ENCODE peak calls at places on chromosomes 7 and 10, in five cellular contexts. One of them, this sample, is unnamed.
A peak's percentile ranks its signal among the peaks of the same experiment; 100 is the strongest.

GRCh38 chr7:23520582-23520981 is 11.2 kb downstream of the TRA2A start:
- DNase-seq in GM12891: no peak
- DNase-seq in GM12878: no peak
- DNase-seq in H1: peak; percentile 53
- DNase-seq in K562: no peak
- DNase-seq in this sample: no peak

GRCh38 chr10:5252177-5253037 is 55.8 kb downstream of the AKR1C4 start:
- DNase-seq in GM12891: no peak
- DNase-seq in GM12878: no peak
- DNase-seq in H1: peak; percentile 56
- DNase-seq in K562: no peak
- DNase-seq in this sample: no peak

GRCh38 chr10:120586471-120586872 is 129.4 kb downstream of the PLPP4 start:
- DNase-seq in GM12891: no peak
- DNase-seq in GM12878: no peak
- DNase-seq in H1: no peak
- DNase-seq in K562: no peak
- DNase-seq in this sample: no peak

GRCh38 chr7:56474271-56474670 is 358.1 kb upstream of the NUPR2 start:
- DNase-seq in GM12891: no peak
- DNase-seq in GM12878: no peak
- DNase-seq in H1: no peak
- DNase-seq in K562: no peak
- DNase-seq in this sample: no peak

GRCh38 chr10:25441270-25441669 is 266.5 kb downstream of the GPR158 start:
- DNase-seq in GM12891: no peak
- DNase-seq in GM12878: no peak
- DNase-seq in H1: no peak
- DNase-seq in K562: no peak
- DNase-seq in this sample: no peak

GRCh38 chr10:43136995-43137700 is 1.1 kb upstream of the CSGALNACT2 start:
- DNase-seq in GM12891: no peak
- DNase-seq in GM12878: no peak
- DNase-seq in H1: no peak
- DNase-seq in K562: no peak
- DNase-seq in this sample: no peak

GRCh38 chr7:74655785-74656420 is 1.6 kb upstream of the GTF2I start:
- DNase-seq in GM12891: no peak
- DNase-seq in GM12878: no peak
- DNase-seq in H1: no peak
- DNase-seq in K562: no peak
- DNase-seq in this sample: no peak

GRCh38 chr7:120052884-120053382 is 220.0 kb upstream of the KCND2 start:
- DNase-seq in GM12891: no peak
- DNase-seq in GM12878: no peak
- DNase-seq in H1: no peak
- DNase-seq in K562: peak; percentile 53
- DNase-seq in this sample: no peak

GRCh38 chr7:80781561-80781979 is 137.3 kb downstream of the SEMA3C start:
- DNase-seq in GM12891: no peak
- DNase-seq in GM12878: no peak
- DNase-seq in H1: no peak
- DNase-seq in K562: no peak
- DNase-seq in this sample: no peak

GRCh38 chr7:80785961-80786360 is 132.9 kb downstream of the SEMA3C start:
- DNase-seq in GM12891: no peak
- DNase-seq in GM12878: no peak
- DNase-seq in H1: no peak
- DNase-seq in K562: no peak
- DNase-seq in this sample: no peak

GRCh38 chr7:80783177-80783687 is 135.6 kb downstream of the SEMA3C start:
- DNase-seq in GM12891: no peak
- DNase-seq in GM12878: no peak
- DNase-seq in H1: no peak
- DNase-seq in K562: no peak
- DNase-seq in this sample: no peak

GRCh38 chr7:80781146-80781545 is 137.7 kb downstream of the SEMA3C start:
- DNase-seq in GM12891: no peak
- DNase-seq in GM12878: no peak
- DNase-seq in H1: no peak
- DNase-seq in K562: no peak
- DNase-seq in this sample: no peak

GRCh38 chr7:80783688-80784327 is 135.0 kb downstream of the SEMA3C start:
- DNase-seq in GM12891: no peak
- DNase-seq in GM12878: no peak
- DNase-seq in H1: no peak
- DNase-seq in K562: no peak
- DNase-seq in this sample: no peak
- TF ChIP-seq TAF1 in GM12891: no peak
- TF ChIP-seq TAF1 in GM12878: no peak
- TF ChIP-seq TAF1 in H1: no peak
- TF ChIP-seq TAF1 in K562: no peak
- TF ChIP-seq TAF1 in this sample: no peak

GRCh38 chr7:20144801-20145200 is 72.4 kb downstream of the MACC1 start:
- DNase-seq in GM12891: no peak
- DNase-seq in GM12878: no peak
- DNase-seq in H1: no peak
- DNase-seq in K562: no peak
- DNase-seq in this sample: no peak

GRCh38 chr7:20136647-20137046 is 80.5 kb downstream of the MACC1 start:
- DNase-seq in GM12891: no peak
- DNase-seq in GM12878: no peak
- DNase-seq in H1: no peak
- DNase-seq in K562: no peak
- DNase-seq in this sample: no peak

GRCh38 chr7:20140278-20141058 is 76.7 kb downstream of the MACC1 start:
- DNase-seq in GM12891: no peak
- DNase-seq in GM12878: no peak
- DNase-seq in H1: no peak
- DNase-seq in K562: no peak
- DNase-seq in this sample: no peak

GRCh38 chr7:20146461-20146860 is 70.7 kb downstream of the MACC1 start:
- DNase-seq in GM12891: no peak
- DNase-seq in GM12878: no peak
- DNase-seq in H1: no peak
- DNase-seq in K562: no peak
- DNase-seq in this sample: no peak

GRCh38 chr7:20141666-20142065 is 75.5 kb downstream of the MACC1 start:
- DNase-seq in GM12891: no peak
- DNase-seq in GM12878: no peak
- DNase-seq in H1: no peak
- DNase-seq in K562: no peak
- DNase-seq in this sample: no peak
- TF ChIP-seq POLR2AphosphoS5 in GM12891: no peak
- TF ChIP-seq POLR2AphosphoS5 in GM12878: no peak
- TF ChIP-seq POLR2AphosphoS5 in H1: no peak
- TF ChIP-seq POLR2AphosphoS5 in K562: no peak
- TF ChIP-seq POLR2AphosphoS5 in this sample: no peak

GRCh38 chr7:138608292-138608691 is 92.9 kb downstream of the SVOPL start:
- DNase-seq in GM12891: no peak
- DNase-seq in GM12878: peak; percentile 2
- DNase-seq in H1: no peak
- DNase-seq in K562: no peak
- DNase-seq in this sample: peak; percentile 23

GRCh38 chr7:138607216-138608126 is 93.7 kb downstream of the SVOPL start:
- DNase-seq in GM12891: no peak
- DNase-seq in GM12878: no peak
- DNase-seq in H1: no peak
- DNase-seq in K562: no peak
- DNase-seq in this sample: no peak

GRCh38 chr7:138603549-138604324 is 97.4 kb downstream of the SVOPL start:
- DNase-seq in GM12891: no peak
- DNase-seq in GM12878: no peak
- DNase-seq in H1: no peak
- DNase-seq in K562: no peak
- DNase-seq in this sample: no peak

GRCh38 chr7:138606251-138606650 is 94.9 kb downstream of the SVOPL start:
- DNase-seq in GM12891: no peak
- DNase-seq in GM12878: no peak
- DNase-seq in H1: no peak
- DNase-seq in K562: no peak
- DNase-seq in this sample: no peak

DNA sequence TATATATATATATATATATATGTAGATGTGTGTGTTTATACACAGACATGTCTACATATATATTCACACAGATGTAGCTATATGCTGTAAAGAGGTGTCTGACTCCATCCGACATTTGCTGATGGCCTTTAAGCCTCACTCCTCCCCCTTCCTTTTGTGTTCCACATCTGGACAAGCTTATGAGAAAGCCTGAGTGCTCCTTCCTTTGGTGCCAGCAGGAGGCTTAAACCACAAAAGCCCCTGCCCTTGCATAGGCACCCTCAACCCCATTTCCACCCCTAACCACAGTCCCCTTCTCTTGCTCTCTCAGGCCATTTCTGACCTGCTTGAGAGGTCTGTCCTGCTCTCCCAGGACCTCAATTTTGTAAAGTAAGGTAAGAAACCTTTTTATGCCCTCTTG is 98.7 kb downstream of the SVOPL start:
- DNase-seq in GM12891: no peak
- DNase-seq in GM12878: no peak
- DNase-seq in H1: no peak
- DNase-seq in K562: no peak
- DNase-seq in this sample: no peak
- TF ChIP-seq POLR2A in GM12891: no peak
- TF ChIP-seq POLR2A in GM12878: no peak
- TF ChIP-seq POLR2A in H1: no peak
- TF ChIP-seq POLR2A in K562: no peak
- TF ChIP-seq POLR2A in this sample: no peak

GRCh38 chr7:26664735-26665420 is 199.5 kb downstream of the SKAP2 start:
- DNase-seq in GM12891: no peak
- DNase-seq in GM12878: no peak
- DNase-seq in H1: no peak
- DNase-seq in K562: no peak
- DNase-seq in this sample: no peak
- TF ChIP-seq TAF1 in GM12891: no peak
- TF ChIP-seq TAF1 in GM12878: no peak
- TF ChIP-seq TAF1 in H1: no peak
- TF ChIP-seq TAF1 in K562: no peak
- TF ChIP-seq TAF1 in this sample: no peak

This sample was measured in GM12892.